ENCODE peak calls at places on chromosomes 4 and X, in eight cellular contexts. X is esophagus muscularis mucosa, D is upper lobe of left lung, J is ovary, U is adrenal gland, H is A549, W is uterus, A is heart left ventricle. K is an unnamed sample.
A peak's percentile ranks its signal among the peaks of the same experiment; 100 is the strongest.

GRCh38 chr4:158540125-158540907 is 18.6 kb downstream of the RXFP1 start:
- DNase-seq in J (no peak), X (no peak), D (no peak), U (no peak), W (no peak), A (no peak), H (no peak), K (no peak)

GRCh38 chr4:138901177-138901576 is 114.4 kb upstream of the NOCT start:
- DNase-seq in U (no peak), J (no peak), A (no peak), W (no peak), D (no peak), X (no peak), H (no peak), K (no peak)

GRCh38 chrX:41923925-41924693 is 755 bp upstream of the CASK start:
- DNase-seq in H (peak; percentile 68), D (no peak), W (no peak), J (no peak), A (peak; percentile 7), X (no peak), U (peak; percentile 14), K (peak; percentile 4)

GRCh38 chrX:117305168-117305766 is 811.3 kb downstream of the KLHL13 start:
- DNase-seq in U (no peak), A (no peak), H (no peak), W (no peak), D (no peak), X (no peak), J (no peak), K (no peak)

GRCh38 chr4:74453037-74453635 is 8.2 kb downstream of the AREG start:
- DNase-seq in U (no peak), W (no peak), J (no peak), H (peak; percentile 36), X (no peak), A (no peak), D (no peak), K (no peak)

GRCh38 chr4:94650129-94650495 is 107.6 kb upstream of the BMPR1B start:
- DNase-seq in A (no peak), D (no peak), U (no peak), J (no peak), X (no peak), H (peak; percentile 46), W (no peak), K (no peak)

GRCh38 chrX:67587946-67588624 is 44.3 kb downstream of the AR start:
- DNase-seq in J (no peak), X (no peak), A (peak; percentile 8), U (no peak), D (no peak), H (no peak), W (peak; percentile 31), K (no peak)

GRCh38 chr4:123505077-123505456 is 108.5 kb downstream of the SPRY1 start:
- DNase-seq in X (no peak), U (no peak), D (no peak), W (no peak), J (no peak), H (peak; percentile 40), A (no peak), K (no peak)

GRCh38 chr4:127698789-127699200 is 31.4 kb upstream of the SLC25A31 start:
- DNase-seq in A (no peak), J (no peak), H (peak; percentile 21), W (no peak), X (no peak), U (peak; percentile 38), D (no peak), K (no peak)

GRCh38 chr4:12987284-12987683 is 496.9 kb downstream of the RAB28 start:
- DNase-seq in D (no peak), X (no peak), U (no peak), A (no peak), H (no peak), J (no peak), W (no peak), K (no peak)

GRCh38 chr4:7399433-7400234 is 35.1 kb downstream of the PSAPL1 start:
- DNase-seq in A (no peak), W (no peak), X (no peak), H (no peak), U (no peak), J (no peak), D (no peak), K (no peak)

GRCh38 chr4:169037491-169037890 is 27.4 kb upstream of the CBR4 start:
- DNase-seq in D (no peak), H (no peak), X (no peak), W (no peak), A (no peak), U (no peak), J (no peak), K (no peak)

GRCh38 chrX:13164611-13165010 is 120.2 kb upstream of the FAM9C start:
- DNase-seq in D (no peak), W (no peak), U (no peak), H (no peak), J (no peak), A (no peak), X (no peak), K (no peak)

GRCh38 chrX:24563291-24564010 is 83.7 kb downstream of the PCYT1B start:
- DNase-seq in H (no peak), W (no peak), A (no peak), U (no peak), J (no peak), D (no peak), X (no peak), K (no peak)

GRCh38 chr4:41432889-41433288 is 105.1 kb upstream of the LIMCH1 start:
- DNase-seq in U (no peak), X (no peak), D (no peak), H (peak; percentile 57), J (no peak), W (no peak), A (no peak), K (no peak)
- H3K27ac ChIP-seq in U (no peak overlapping the region), X (peak overlapping the region; percentile 80), D (peak overlapping the region; percentile 59), H (peak overlapping the region; percentile 80), J (no peak overlapping the region), W (no peak overlapping the region), A (peak overlapping the region; percentile 13), K (peak overlapping the region; percentile 75)

GRCh38 chr4:154740462-154740861 is 3.3 kb upstream of the LRAT start:
- DNase-seq in W (no peak), J (no peak), H (no peak), D (peak; percentile 49), A (no peak), U (no peak), X (no peak), K (no peak)

GRCh38 chr4:154741877-154742851 is 1.6 kb upstream of the LRAT start:
- DNase-seq in W (no peak), D (peak; percentile 73), H (no peak), J (no peak), X (no peak), U (no peak), A (no peak), K (no peak)

GRCh38 chr4:154744341-154744948 is 645 bp downstream of the LRAT start:
- DNase-seq in W (no peak), X (no peak), D (no peak), A (no peak), H (no peak), J (no peak), U (no peak), K (no peak)

GRCh38 chr4:154741131-154741530 is 2.7 kb upstream of the LRAT start:
- DNase-seq in D (no peak), H (no peak), A (no peak), X (no peak), J (no peak), W (no peak), U (no peak), K (no peak)

DNA sequence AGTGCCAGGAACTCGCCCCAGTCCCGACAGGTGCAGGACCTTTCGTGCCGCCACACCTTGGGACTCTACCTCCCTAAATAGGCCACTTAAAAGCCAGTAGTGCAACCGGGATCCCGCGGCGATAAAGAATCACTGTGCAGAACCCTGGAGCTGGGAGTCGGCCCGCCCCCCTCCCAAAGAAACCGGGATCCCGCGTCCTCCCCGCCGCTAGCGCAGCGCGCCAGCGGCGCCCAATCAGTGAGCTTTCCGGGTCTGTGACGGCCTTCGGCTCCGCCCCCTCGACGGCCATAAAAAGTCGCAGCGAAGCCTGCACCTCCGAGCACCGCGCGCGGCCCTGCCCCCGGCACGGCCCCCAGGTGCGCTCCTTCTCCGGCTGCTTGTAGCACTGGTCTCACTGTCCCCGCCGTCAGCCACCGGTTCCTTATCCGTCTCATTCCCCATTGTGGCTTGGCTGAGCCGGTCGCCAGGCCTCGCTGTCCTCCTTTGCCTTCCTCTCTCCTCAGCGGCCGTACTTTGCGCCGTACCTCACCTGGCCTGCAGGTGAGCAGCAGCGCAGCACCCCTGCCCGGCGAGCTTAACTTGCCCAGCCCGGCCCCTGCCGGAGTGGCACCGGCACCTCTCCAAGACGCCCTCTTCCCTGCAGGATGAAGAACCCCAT is at the start of gene LRAT:
- DNase-seq in D (peak; percentile 91), U (peak; percentile 20), A (no peak), W (no peak), X (no peak), H (peak; percentile 10), J (no peak), K (no peak)
- TF ChIP-seq POLR2A in D (peak; percentile 50), U (no peak), A (no peak), W (no peak), X (no peak), H (no peak), J (no peak), K (no peak)

DNA sequence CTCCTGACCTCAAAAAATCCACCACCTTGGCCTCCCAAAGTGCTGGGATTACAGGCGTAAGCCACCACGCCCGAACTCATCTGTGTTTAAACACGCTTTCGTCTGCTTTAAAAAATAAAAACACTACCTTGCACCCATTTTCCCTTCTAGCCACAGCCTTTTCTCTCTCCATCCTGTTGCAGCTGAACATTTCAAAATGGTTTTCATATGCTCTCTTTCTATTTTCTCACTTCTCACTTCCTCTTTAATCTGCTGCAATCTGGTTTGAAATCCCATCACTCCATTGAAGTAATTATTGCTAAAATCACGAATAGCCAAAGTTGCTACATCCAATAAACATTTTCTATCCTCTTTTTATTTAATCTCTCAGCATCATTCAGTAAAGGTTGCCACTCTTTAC is 70.0 kb downstream of the DCHS2 start:
- DNase-seq in D (no peak), H (no peak), A (no peak), X (no peak), U (no peak), J (no peak), W (no peak), K (no peak)
- H3K27ac ChIP-seq in D (no peak overlapping the region), H (no peak overlapping the region), A (no peak overlapping the region), X (no peak overlapping the region), U (no peak overlapping the region), J (no peak overlapping the region), W (peak overlapping the region; percentile 29), K (no peak overlapping the region)

DNA sequence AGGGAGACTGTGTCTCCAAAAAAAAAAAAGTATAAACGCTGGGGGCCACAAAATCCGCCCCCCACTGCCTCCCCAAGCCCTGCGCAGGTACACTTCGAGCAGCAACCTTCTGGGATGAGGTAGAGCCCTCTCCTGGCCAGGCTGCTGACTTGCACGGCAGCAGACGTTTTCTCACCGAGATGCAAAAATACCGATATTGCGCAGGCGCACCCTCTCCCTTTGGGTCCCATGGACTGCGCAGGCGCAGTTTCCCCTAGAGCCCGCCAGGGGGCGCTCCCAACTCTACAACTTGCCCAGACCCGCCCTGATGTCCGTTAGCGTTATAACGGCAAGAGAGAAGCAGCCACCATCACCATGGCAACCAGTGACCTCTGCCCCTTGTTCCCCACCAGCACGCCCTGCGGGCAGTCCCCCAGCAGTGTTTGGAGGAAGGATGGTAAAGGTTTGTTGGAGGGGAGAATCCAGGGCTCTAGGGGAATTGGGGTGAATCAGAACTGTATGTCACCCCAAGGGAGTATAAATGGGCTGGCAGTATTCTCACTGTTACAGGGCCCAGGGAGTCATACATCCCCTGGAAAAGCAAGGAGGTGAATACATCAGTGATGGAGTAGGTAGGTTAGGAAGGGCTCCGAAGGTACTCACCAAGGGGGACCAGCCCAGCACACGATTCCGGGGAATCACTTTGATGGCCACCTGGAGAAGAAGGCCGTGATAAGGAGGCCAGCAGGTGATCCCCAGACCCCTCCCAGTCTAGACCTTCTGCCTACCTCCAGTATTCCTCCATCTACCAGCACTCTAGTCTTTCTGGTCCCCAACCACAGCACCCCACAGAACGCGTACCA is 1.5 kb downstream of the PIM2 start:
- DNase-seq in W (peak; percentile 91), J (peak; percentile 93), X (peak; percentile 95), H (peak; percentile 92), A (peak; percentile 85), U (peak; percentile 93), D (peak; percentile 92), K (peak; percentile 89)
- TF ChIP-seq POLR2A in W (no peak), J (no peak), X (no peak), H (no peak), A (no peak), U (peak; percentile 45), D (peak; percentile 16), K (no peak)

K was measured in tibial nerve.